ENCODE peak calls at places on chromosomes 3 and 15, in four cellular contexts. P is GM13977; V is stimulated activated CD8-positive, alpha-beta memory T cell treated with anti-CD3 and anti-CD28 coated beads, Interleukin-7, amount 100 ng/mL, for 24 hours; Z is NCI-H1930. M is an unnamed sample.

GRCh38 chr15:75002398-75002797 is 7.0 kb downstream of the SCAMP5 start:
- DNase-seq in P (no peak), V (no peak), Z (no peak), M (no peak)

GRCh38 chr15:65361708-65362459 is 15.9 kb downstream of the IGDCC3 start:
- DNase-seq in P (no peak), V (no peak), Z (no peak), M (no peak)

GRCh38 chr3:79564192-79564591 is 203.6 kb downstream of the ROBO1 start:
- DNase-seq in P (peak), V (no peak), Z (no peak), M (peak)

GRCh38 chr3:110995461-110996226 is 76.0 kb upstream of the NECTIN3 start:
- DNase-seq in P (no peak), V (no peak), Z (peak), M (no peak)

GRCh38 chr3:109806929-109807328 is 469.6 kb upstream of the DPPA4 start:
- DNase-seq in P (no peak), V (no peak), Z (no peak), M (peak)

GRCh38 chr3:116276637-116277036 is 168.7 kb downstream of the LSAMP start:
- DNase-seq in P (no peak), V (no peak), Z (peak), M (no peak)

GRCh38 chr3:81684739-81685395 is 76.6 kb downstream of the GBE1 start:
- DNase-seq in P (no peak), V (no peak), Z (no peak), M (peak)

GRCh38 chr3:58874248-58874741 is 175.5 kb downstream of the CFAP20DC start:
- DNase-seq in P (peak), V (no peak), Z (no peak), M (no peak)

GRCh38 chr3:185280572-185281365 is 26.9 kb upstream of the EHHADH start:
- DNase-seq in P (peak), V (no peak), Z (peak), M (peak)

GRCh38 chr3:19934098-19934566 is at the start of gene EFHB:
- DNase-seq in P (no peak), V (no peak), Z (peak), M (no peak)

GRCh38 chr3:105039004-105039403 is 327.7 kb upstream of the ALCAM start:
- DNase-seq in P (no peak), V (no peak), Z (no peak), M (no peak)

GRCh38 chr3:126927846-126928245 is 55.1 kb upstream of the PLXNA1 start:
- DNase-seq in P (no peak), V (no peak), Z (no peak), M (no peak)

GRCh38 chr3:171772427-171773056 is 37.7 kb downstream of the PLD1 start:
- DNase-seq in P (peak), V (no peak), Z (peak), M (peak)

GRCh38 chr3:127739347-127740135 is 66.8 kb downstream of the ABTB1 start:
- DNase-seq in P (no peak), V (no peak), Z (no peak), M (no peak)

GRCh38 chr3:61650276-61650675 is 88.9 kb downstream of the PTPRG start:
- DNase-seq in P (no peak), V (no peak), Z (no peak), M (peak)

GRCh38 chr15:52180196-52180835 is 10.9 kb downstream of the GNB5 start:
- DNase-seq in P (peak), V (peak), Z (no peak), M (no peak)

GRCh38 chr3:152641198-152641597 is 193.7 kb upstream of the P2RY1 start:
- DNase-seq in P (no peak), V (no peak), Z (no peak), M (no peak)

GRCh38 chr3:42122261-42123011 is 31.3 kb downstream of the TRAK1 start:
- DNase-seq in P (peak), V (no peak), Z (no peak), M (peak)

GRCh38 chr15:42719051-42719450 is 17.9 kb downstream of the CDAN1 start:
- DNase-seq in P (no peak), V (no peak), Z (no peak), M (no peak)

GRCh38 chr15:45499426-45499825 is 23.1 kb downstream of the SLC30A4 start:
- DNase-seq in P (no peak), V (no peak), Z (no peak), M (no peak)

GRCh38 chr15:32870240-32871033 is 152.6 kb downstream of the GREM1 start:
- DNase-seq in P (peak), V (no peak), Z (no peak), M (peak)

M was measured in myocyte.